ENCODE peak calls at places on chromosomes 4 and X, in five cellular contexts. One of them, this sample, is unnamed.

GRCh38 chr4:155780773-155781172 is 22.0 kb downstream of the GUCY1B1 start:
- DNase-seq in PC-3: peak; percentile 54
- DNase-seq in GM23248: peak; percentile 40
- DNase-seq in MM.1S: no peak
- DNase-seq in HCT116: no peak
- DNase-seq in this sample: no peak

GRCh38 chr4:174808119-174808518 is 20.9 kb downstream of the GLRA3 start:
- DNase-seq in PC-3: no peak
- DNase-seq in GM23248: no peak
- DNase-seq in MM.1S: no peak
- DNase-seq in HCT116: no peak
- DNase-seq in this sample: no peak

GRCh38 chrX:108309144-108309543 is 129.1 kb downstream of the COL4A6 start:
- DNase-seq in PC-3: peak; percentile 77
- DNase-seq in GM23248: no peak
- DNase-seq in MM.1S: no peak
- DNase-seq in HCT116: peak; percentile 35
- DNase-seq in this sample: no peak

GRCh38 chr4:25215506-25215905 is 18.3 kb upstream of the PI4K2B start:
- DNase-seq in PC-3: no peak
- DNase-seq in GM23248: no peak
- DNase-seq in MM.1S: no peak
- DNase-seq in HCT116: no peak
- DNase-seq in this sample: peak; percentile 6

GRCh38 chr4:60223098-60223497 is 977.0 kb upstream of the ADGRL3 start:
- DNase-seq in PC-3: no peak
- DNase-seq in GM23248: no peak
- DNase-seq in MM.1S: no peak
- DNase-seq in HCT116: no peak
- DNase-seq in this sample: no peak

GRCh38 chr4:52957791-52958190 is 95.7 kb downstream of the RASL11B start:
- DNase-seq in PC-3: no peak
- DNase-seq in GM23248: no peak
- DNase-seq in MM.1S: no peak
- DNase-seq in HCT116: no peak
- DNase-seq in this sample: no peak

GRCh38 chr4:40316333-40316781 is 18.8 kb upstream of the CHRNA9 start:
- DNase-seq in PC-3: peak; percentile 70
- DNase-seq in GM23248: peak; percentile 97
- DNase-seq in MM.1S: peak; percentile 11
- DNase-seq in HCT116: no peak
- DNase-seq in this sample: no peak

GRCh38 chrX:41981481-41982013 is 58.2 kb upstream of the CASK start:
- DNase-seq in PC-3: peak; percentile 19
- DNase-seq in GM23248: no peak
- DNase-seq in MM.1S: no peak
- DNase-seq in HCT116: no peak
- DNase-seq in this sample: no peak

GRCh38 chrX:17525762-17526555 is 151.0 kb downstream of the NHS start:
- DNase-seq in PC-3: no peak
- DNase-seq in GM23248: peak; percentile 68
- DNase-seq in MM.1S: no peak
- DNase-seq in HCT116: no peak
- DNase-seq in this sample: no peak

GRCh38 chr4:8182858-8183725 is 16.0 kb upstream of the SH3TC1 start:
- DNase-seq in PC-3: peak; percentile 97
- DNase-seq in GM23248: peak; percentile 94
- DNase-seq in MM.1S: no peak
- DNase-seq in HCT116: peak; percentile 23
- DNase-seq in this sample: no peak

GRCh38 chr4:12242354-12242753 is 813.7 kb upstream of the HS3ST1 start:
- DNase-seq in PC-3: no peak
- DNase-seq in GM23248: no peak
- DNase-seq in MM.1S: no peak
- DNase-seq in HCT116: no peak
- DNase-seq in this sample: no peak

GRCh38 chr4:89563431-89563830 is 255.8 kb upstream of the GPRIN3 start:
- DNase-seq in PC-3: no peak
- DNase-seq in GM23248: peak; percentile 7
- DNase-seq in MM.1S: no peak
- DNase-seq in HCT116: no peak
- DNase-seq in this sample: no peak
- TF ChIP-seq EZH2phosphoT487 in PC-3: no peak
- TF ChIP-seq EZH2phosphoT487 in GM23248: no peak
- TF ChIP-seq EZH2phosphoT487 in MM.1S: no peak
- TF ChIP-seq EZH2phosphoT487 in HCT116: no peak
- TF ChIP-seq EZH2phosphoT487 in this sample: no peak

GRCh38 chr4:150577786-150578185 is 4.2 kb upstream of the MAB21L2 start:
- DNase-seq in PC-3: no peak
- DNase-seq in GM23248: no peak
- DNase-seq in MM.1S: no peak
- DNase-seq in HCT116: no peak
- DNase-seq in this sample: no peak
- H3K9ac ChIP-seq in PC-3: no peak overlapping the region
- H3K9ac ChIP-seq in GM23248: no peak overlapping the region
- H3K9ac ChIP-seq in MM.1S: no peak overlapping the region
- H3K9ac ChIP-seq in HCT116: no peak overlapping the region
- H3K9ac ChIP-seq in this sample: no peak overlapping the region

GRCh38 chr4:173529505-173530325 is at the start of gene HAND2:
- DNase-seq in PC-3: no peak
- DNase-seq in GM23248: peak; percentile 97
- DNase-seq in MM.1S: no peak
- DNase-seq in HCT116: no peak
- DNase-seq in this sample: peak; percentile 83
- TF ChIP-seq EZH2 in PC-3: no peak
- TF ChIP-seq EZH2 in GM23248: no peak
- TF ChIP-seq EZH2 in MM.1S: no peak
- TF ChIP-seq EZH2 in HCT116: no peak
- TF ChIP-seq EZH2 in this sample: no peak

GRCh38 chr4:124199755-124200154 is 512.8 kb downstream of the ANKRD50 start:
- DNase-seq in PC-3: peak; percentile 78
- DNase-seq in GM23248: peak; percentile 65
- DNase-seq in MM.1S: no peak
- DNase-seq in HCT116: no peak
- DNase-seq in this sample: no peak

GRCh38 chr4:124199185-124199584 is 513.3 kb downstream of the ANKRD50 start:
- DNase-seq in PC-3: no peak
- DNase-seq in GM23248: no peak
- DNase-seq in MM.1S: no peak
- DNase-seq in HCT116: no peak
- DNase-seq in this sample: no peak

GRCh38 chr4:124202106-124202505 is 510.4 kb downstream of the ANKRD50 start:
- DNase-seq in PC-3: no peak
- DNase-seq in GM23248: peak; percentile 67
- DNase-seq in MM.1S: no peak
- DNase-seq in HCT116: no peak
- DNase-seq in this sample: no peak

GRCh38 chr4:124206779-124207605 is 505.5 kb downstream of the ANKRD50 start:
- DNase-seq in PC-3: peak; percentile 87
- DNase-seq in GM23248: peak; percentile 73
- DNase-seq in MM.1S: no peak
- DNase-seq in HCT116: no peak
- DNase-seq in this sample: no peak

DNA sequence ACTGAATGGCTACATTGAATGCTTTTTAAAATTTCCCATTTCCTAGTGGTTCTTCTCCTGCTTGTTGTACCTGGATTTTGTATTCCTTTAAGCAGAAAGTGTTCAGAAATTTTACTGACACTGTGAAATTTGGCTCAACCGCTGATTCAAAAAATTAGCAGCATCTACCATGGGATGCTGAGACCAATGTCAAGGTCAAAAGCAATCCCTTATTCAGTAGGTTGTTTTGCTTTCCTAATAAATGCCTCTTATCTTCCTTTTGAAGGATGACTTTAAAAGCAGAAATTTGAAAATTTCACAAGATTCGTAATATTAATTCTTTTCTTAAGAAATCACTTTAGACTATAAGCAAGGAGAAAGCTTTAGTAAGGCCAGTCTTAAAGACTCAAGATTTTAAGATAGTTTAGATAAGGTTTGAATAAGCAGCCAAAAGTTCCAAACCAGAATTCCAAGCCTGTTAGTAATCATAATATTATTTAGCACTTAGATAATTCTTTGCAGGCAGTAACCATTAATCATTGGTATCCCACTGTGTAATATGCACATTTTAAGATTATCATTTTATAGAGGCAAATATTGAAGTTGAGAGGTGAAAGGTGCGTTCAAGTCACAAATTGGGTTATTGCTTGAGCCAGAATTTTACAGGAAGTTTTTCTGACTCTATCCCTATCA is 508.8 kb downstream of the ANKRD50 start:
- DNase-seq in PC-3: peak; percentile 73
- DNase-seq in GM23248: peak; percentile 61
- DNase-seq in MM.1S: no peak
- DNase-seq in HCT116: no peak
- DNase-seq in this sample: no peak
- TF ChIP-seq EZH2phosphoT487 in PC-3: no peak
- TF ChIP-seq EZH2phosphoT487 in GM23248: no peak
- TF ChIP-seq EZH2phosphoT487 in MM.1S: no peak
- TF ChIP-seq EZH2phosphoT487 in HCT116: no peak
- TF ChIP-seq EZH2phosphoT487 in this sample: no peak

DNA sequence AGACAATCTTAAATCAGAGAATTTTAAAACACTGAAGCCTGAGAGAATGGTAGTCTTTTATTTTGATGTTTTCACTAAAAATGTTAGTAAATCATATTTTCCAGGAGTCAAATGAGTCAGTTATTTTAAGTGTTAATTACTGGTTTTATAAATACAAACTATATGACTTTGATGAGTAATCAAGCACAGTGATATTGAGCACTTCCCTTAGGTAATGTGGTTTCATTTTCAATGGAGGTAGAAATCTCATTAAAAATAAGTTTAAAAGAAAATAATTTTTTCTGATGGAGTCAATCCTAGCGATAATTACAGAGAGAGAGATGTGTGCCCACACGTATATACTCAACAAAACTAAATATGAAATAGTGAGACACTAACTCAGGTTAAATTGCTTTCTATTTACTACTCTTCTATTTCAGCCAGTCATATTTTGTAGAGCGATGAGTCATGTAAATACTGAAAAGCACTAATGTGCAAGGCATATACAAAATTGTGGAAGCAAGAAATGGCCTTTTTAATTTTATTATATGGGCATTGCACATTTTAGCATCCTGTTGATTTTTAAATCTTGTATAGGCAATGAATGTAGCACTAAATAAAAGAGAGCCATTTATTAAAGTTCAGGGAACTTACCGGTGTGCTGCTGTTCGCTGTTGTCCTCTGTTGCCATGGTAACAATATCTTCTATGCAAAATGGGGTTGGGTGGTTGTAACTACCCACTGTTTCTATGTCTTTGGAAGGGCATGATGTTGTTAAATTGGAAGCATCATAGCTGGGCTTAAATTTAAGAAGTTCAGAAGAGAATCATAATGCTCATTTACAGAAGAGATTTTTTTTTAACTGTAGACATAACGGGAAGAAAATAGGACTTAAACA is 513.7 kb downstream of the TLL1 start:
- DNase-seq in PC-3: peak; percentile 4
- DNase-seq in GM23248: no peak
- DNase-seq in MM.1S: no peak
- DNase-seq in HCT116: no peak
- DNase-seq in this sample: no peak
- H3K9ac ChIP-seq in PC-3: no peak overlapping the region
- H3K9ac ChIP-seq in GM23248: no peak overlapping the region
- H3K9ac ChIP-seq in MM.1S: no peak overlapping the region
- H3K9ac ChIP-seq in HCT116: no peak overlapping the region
- H3K9ac ChIP-seq in this sample: no peak overlapping the region

GRCh38 chr4:109723110-109723509 is 6.8 kb downstream of the PLA2G12A start:
- DNase-seq in PC-3: no peak
- DNase-seq in GM23248: no peak
- DNase-seq in MM.1S: no peak
- DNase-seq in HCT116: no peak
- DNase-seq in this sample: no peak

GRCh38 chr4:109721033-109721432 is 8.8 kb downstream of the PLA2G12A start:
- DNase-seq in PC-3: peak; percentile 54
- DNase-seq in GM23248: peak; percentile 30
- DNase-seq in MM.1S: no peak
- DNase-seq in HCT116: no peak
- DNase-seq in this sample: no peak

GRCh38 chr4:109722357-109722756 is 7.5 kb downstream of the PLA2G12A start:
- DNase-seq in PC-3: no peak
- DNase-seq in GM23248: no peak
- DNase-seq in MM.1S: no peak
- DNase-seq in HCT116: no peak
- DNase-seq in this sample: no peak

GRCh38 chr4:109719604-109720003 is 10.3 kb downstream of the PLA2G12A start:
- DNase-seq in PC-3: peak; percentile 38
- DNase-seq in GM23248: no peak
- DNase-seq in MM.1S: no peak
- DNase-seq in HCT116: no peak
- DNase-seq in this sample: no peak
- TF ChIP-seq EZH2 in PC-3: no peak
- TF ChIP-seq EZH2 in GM23248: no peak
- TF ChIP-seq EZH2 in MM.1S: no peak
- TF ChIP-seq EZH2 in HCT116: no peak
- TF ChIP-seq EZH2 in this sample: no peak

This sample was measured in neural progenitor cell.